ENCODE peak calls at places on chromosomes 1 and 21, in nine cellular contexts. V is H4; J is foreskin fibroblast; G is occipital lobe; T is PC-9; P is H9; C is GM20000; B is stimulated activated CD8-positive, alpha-beta memory T cell treated with anti-CD3 and anti-CD28 coated beads, Interleukin-12 subunit alpha, Interleukin-12 subunit beta, amount 100 ng/mL, for 4 hours; E is HS-27A. R is an unnamed sample.
A peak's percentile ranks its signal among the peaks of the same experiment; 100 is the strongest.

GRCh38 chr1:248858096-248858890 is 592 bp downstream of the ZNF692 start:
- DNase-seq in V (no peak), J (peak; percentile 84), G (peak; percentile 35), T (peak; percentile 53), P (peak; percentile 81), C (peak; percentile 87), B (no peak), E (peak; percentile 26), R (peak; percentile 77)

GRCh38 chr1:66217021-66217420 is 316.9 kb upstream of the SGIP1 start:
- DNase-seq in V (no peak), J (peak; percentile 57), G (no peak), T (no peak), P (no peak), C (no peak), B (no peak), E (no peak), R (no peak)

GRCh38 chr1:228753933-228754332 is 18.7 kb downstream of the RHOU start:
- DNase-seq in V (no peak), J (peak; percentile 24), G (no peak), T (no peak), P (no peak), C (no peak), B (no peak), E (no peak), R (no peak)

GRCh38 chr1:204261746-204262505 is 48.1 kb upstream of the GOLT1A start:
- DNase-seq in V (no peak), J (peak; percentile 65), G (no peak), T (no peak), P (no peak), C (no peak), B (no peak), E (no peak), R (no peak)

GRCh38 chr1:164423136-164423535 is 135.8 kb upstream of the PBX1 start:
- DNase-seq in V (no peak), J (peak; percentile 3), G (no peak), T (no peak), P (no peak), C (no peak), B (no peak), E (no peak), R (no peak)

GRCh38 chr21:25708467-25709065 is 26.1 kb downstream of the ATP5PF start:
- DNase-seq in V (no peak), J (peak; percentile 74), G (no peak), T (no peak), P (no peak), C (peak; percentile 53), B (no peak), E (peak; percentile 29), R (no peak)

GRCh38 chr1:182299728-182300581 is 91.6 kb downstream of the GLUL start:
- DNase-seq in V (peak; percentile 45), J (peak; percentile 81), G (peak; percentile 16), T (peak; percentile 48), P (no peak), C (no peak), B (no peak), E (no peak), R (no peak)

GRCh38 chr1:2438038-2438437 is 25.7 kb upstream of the PEX10 start:
- DNase-seq in V (no peak), J (no peak), G (no peak), T (no peak), P (no peak), C (no peak), B (no peak), E (no peak), R (peak; percentile 73)

GRCh38 chr21:28294046-28294445 is 698.6 kb downstream of the LTN1 start:
- DNase-seq in V (no peak), J (peak; percentile 34), G (no peak), T (no peak), P (no peak), C (no peak), B (no peak), E (no peak), R (no peak)

GRCh38 chr1:160127865-160128523 is 12.4 kb downstream of the ATP1A2 start:
- DNase-seq in V (peak; percentile 31), J (peak; percentile 71), G (peak; percentile 62), T (no peak), P (no peak), C (no peak), B (no peak), E (no peak), R (no peak)

GRCh38 chr1:40797668-40798010 is 14.1 kb downstream of the KCNQ4 start:
- DNase-seq in V (no peak), J (no peak), G (no peak), T (no peak), P (no peak), C (no peak), B (no peak), E (no peak), R (no peak)

R was measured in breast epithelium.